ENCODE peak calls at places on chromosomes 7 and 10, in eight cellular contexts. One of them, this sample, is unnamed.

GRCh38 chr7:158125721-158126120 is 461.9 kb downstream of the PTPRN2 start:
- DNase-seq in spleen: peak
- DNase-seq in prostate gland: no peak
- DNase-seq in HCT116: no peak
- DNase-seq in tibial nerve: no peak
- DNase-seq in breast epithelium: no peak
- DNase-seq in IMR-90: no peak
- DNase-seq in A549: no peak
- DNase-seq in this sample: no peak

GRCh38 chr10:86261933-86262665 is 104.5 kb downstream of the GRID1 start:
- DNase-seq in HCT116: no peak
- DNase-seq in A549: peak
- DNase-seq in IMR-90: no peak
- DNase-seq in tibial nerve: no peak
- DNase-seq in breast epithelium: peak
- DNase-seq in prostate gland: peak
- DNase-seq in spleen: peak
- DNase-seq in this sample: peak

GRCh38 chr7:40571796-40572195 is 437.0 kb downstream of the SUGCT start:
- DNase-seq in spleen: no peak
- DNase-seq in tibial nerve: no peak
- DNase-seq in IMR-90: peak
- DNase-seq in prostate gland: no peak
- DNase-seq in A549: no peak
- DNase-seq in HCT116: no peak
- DNase-seq in breast epithelium: no peak
- DNase-seq in this sample: no peak

GRCh38 chr10:126511917-126512487 is 123.7 kb upstream of the ADAM12 start:
- DNase-seq in tibial nerve: no peak
- DNase-seq in A549: no peak
- DNase-seq in IMR-90: no peak
- DNase-seq in prostate gland: no peak
- DNase-seq in spleen: no peak
- DNase-seq in HCT116: no peak
- DNase-seq in breast epithelium: no peak
- DNase-seq in this sample: no peak

GRCh38 chr10:74755273-74755672 is 71.1 kb upstream of the KAT6B start:
- DNase-seq in A549: no peak
- DNase-seq in prostate gland: no peak
- DNase-seq in HCT116: no peak
- DNase-seq in spleen: no peak
- DNase-seq in IMR-90: no peak
- DNase-seq in tibial nerve: no peak
- DNase-seq in breast epithelium: no peak
- DNase-seq in this sample: peak

GRCh38 chr7:96996937-96997511 is 8.3 kb upstream of the DLX6 start:
- DNase-seq in IMR-90: no peak
- DNase-seq in tibial nerve: no peak
- DNase-seq in HCT116: no peak
- DNase-seq in spleen: no peak
- DNase-seq in A549: no peak
- DNase-seq in prostate gland: no peak
- DNase-seq in breast epithelium: no peak
- DNase-seq in this sample: no peak

GRCh38 chr7:1175967-1176851 is 16.2 kb upstream of the ZFAND2A start:
- DNase-seq in prostate gland: peak
- DNase-seq in breast epithelium: peak
- DNase-seq in A549: peak
- DNase-seq in spleen: peak
- DNase-seq in IMR-90: peak
- DNase-seq in tibial nerve: peak
- DNase-seq in HCT116: peak
- DNase-seq in this sample: peak

GRCh38 chr10:89278034-89278535 is 23.8 kb upstream of the IFIT2 start:
- DNase-seq in spleen: no peak
- DNase-seq in breast epithelium: peak
- DNase-seq in HCT116: peak
- DNase-seq in prostate gland: peak
- DNase-seq in A549: peak
- DNase-seq in tibial nerve: peak
- DNase-seq in IMR-90: peak
- DNase-seq in this sample: no peak

GRCh38 chr7:69598487-69599148 is 343 bp downstream of the AUTS2 start:
- DNase-seq in prostate gland: peak
- DNase-seq in HCT116: no peak
- DNase-seq in tibial nerve: peak
- DNase-seq in A549: peak
- DNase-seq in IMR-90: no peak
- DNase-seq in breast epithelium: peak
- DNase-seq in spleen: peak
- DNase-seq in this sample: peak

GRCh38 chr10:81838950-81839349 is 36.0 kb upstream of the NRG3 start:
- DNase-seq in IMR-90: no peak
- DNase-seq in prostate gland: no peak
- DNase-seq in A549: no peak
- DNase-seq in HCT116: no peak
- DNase-seq in spleen: no peak
- DNase-seq in tibial nerve: no peak
- DNase-seq in breast epithelium: no peak
- DNase-seq in this sample: no peak

GRCh38 chr7:3117488-3118228 is 74.0 kb upstream of the CARD11 start:
- DNase-seq in A549: no peak
- DNase-seq in tibial nerve: no peak
- DNase-seq in IMR-90: no peak
- DNase-seq in breast epithelium: no peak
- DNase-seq in prostate gland: peak
- DNase-seq in spleen: no peak
- DNase-seq in HCT116: no peak
- DNase-seq in this sample: peak

GRCh38 chr7:139758388-139758787 is 19.4 kb downstream of the HIPK2 start:
- DNase-seq in A549: no peak
- DNase-seq in IMR-90: no peak
- DNase-seq in tibial nerve: no peak
- DNase-seq in prostate gland: no peak
- DNase-seq in spleen: no peak
- DNase-seq in HCT116: no peak
- DNase-seq in breast epithelium: no peak
- DNase-seq in this sample: no peak

GRCh38 chr10:123637326-123637880 is 28.8 kb upstream of the GPR26 start:
- DNase-seq in A549: no peak
- DNase-seq in breast epithelium: no peak
- DNase-seq in spleen: no peak
- DNase-seq in HCT116: peak
- DNase-seq in IMR-90: no peak
- DNase-seq in tibial nerve: no peak
- DNase-seq in prostate gland: no peak
- DNase-seq in this sample: no peak

GRCh38 chr10:30553625-30554442 is 75.7 kb downstream of the LYZL2 start:
- DNase-seq in spleen: peak
- DNase-seq in prostate gland: peak
- DNase-seq in IMR-90: peak
- DNase-seq in breast epithelium: no peak
- DNase-seq in tibial nerve: peak
- DNase-seq in A549: peak
- DNase-seq in HCT116: no peak
- DNase-seq in this sample: peak

GRCh38 chr7:2005746-2006145 is 227.0 kb downstream of the MAD1L1 start:
- DNase-seq in IMR-90: no peak
- DNase-seq in HCT116: no peak
- DNase-seq in tibial nerve: no peak
- DNase-seq in prostate gland: no peak
- DNase-seq in breast epithelium: no peak
- DNase-seq in A549: no peak
- DNase-seq in spleen: peak
- DNase-seq in this sample: peak

GRCh38 chr7:7157177-7157886 is 25.0 kb upstream of the C1GALT1 start:
- DNase-seq in spleen: no peak
- DNase-seq in IMR-90: peak
- DNase-seq in prostate gland: no peak
- DNase-seq in tibial nerve: peak
- DNase-seq in HCT116: no peak
- DNase-seq in breast epithelium: no peak
- DNase-seq in A549: no peak
- DNase-seq in this sample: no peak

GRCh38 chr10:132407243-132407746 is 10.3 kb downstream of the PWWP2B start:
- DNase-seq in IMR-90: no peak
- DNase-seq in prostate gland: no peak
- DNase-seq in HCT116: no peak
- DNase-seq in tibial nerve: no peak
- DNase-seq in A549: no peak
- DNase-seq in breast epithelium: peak
- DNase-seq in spleen: no peak
- DNase-seq in this sample: no peak

GRCh38 chr7:92696584-92696983 is 106.4 kb upstream of the FAM133B start:
- DNase-seq in tibial nerve: no peak
- DNase-seq in spleen: no peak
- DNase-seq in breast epithelium: no peak
- DNase-seq in A549: no peak
- DNase-seq in HCT116: no peak
- DNase-seq in IMR-90: no peak
- DNase-seq in prostate gland: no peak
- DNase-seq in this sample: no peak
- H3K4me3 ChIP-seq in tibial nerve: no peak
- H3K4me3 ChIP-seq in spleen: no peak
- H3K4me3 ChIP-seq in breast epithelium: no peak
- H3K4me3 ChIP-seq in A549: no peak
- H3K4me3 ChIP-seq in HCT116: no peak
- H3K4me3 ChIP-seq in IMR-90: no peak
- H3K4me3 ChIP-seq in prostate gland: no peak
- H3K4me3 ChIP-seq in this sample: no peak

DNA sequence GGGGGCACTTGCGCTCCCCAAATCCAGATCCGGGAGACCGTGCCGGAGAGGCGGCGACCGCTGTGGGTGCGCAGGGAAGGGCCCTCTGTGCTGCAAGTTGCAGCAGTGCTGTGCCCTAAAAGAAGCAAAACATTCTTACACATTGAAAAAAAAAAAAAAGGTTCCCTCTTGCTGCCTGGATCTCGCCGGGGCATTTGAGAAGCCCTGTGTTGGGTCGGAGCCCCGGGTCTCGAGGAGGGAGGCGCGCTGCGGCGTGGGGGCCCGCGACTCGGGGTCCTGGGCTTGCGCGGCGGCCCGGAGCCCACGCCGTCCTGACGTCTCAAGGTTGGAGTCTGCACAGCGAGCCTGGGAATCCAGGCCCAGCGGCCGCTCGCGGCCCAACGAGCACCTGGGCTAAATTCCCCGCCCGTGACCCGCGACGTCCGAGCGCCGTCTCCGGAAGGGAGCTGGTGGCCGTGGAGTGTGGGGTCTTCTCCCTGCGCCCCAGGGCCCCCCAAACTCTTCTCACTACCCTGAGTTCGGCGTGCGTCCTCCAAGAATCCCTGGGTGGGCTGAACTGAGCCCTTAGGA is 1.3 kb upstream of the CTBP2 start:
- DNase-seq in spleen: peak
- DNase-seq in HCT116: no peak
- DNase-seq in A549: no peak
- DNase-seq in prostate gland: no peak
- DNase-seq in tibial nerve: no peak
- DNase-seq in breast epithelium: no peak
- DNase-seq in IMR-90: peak
- DNase-seq in this sample: no peak
- TF ChIP-seq POLR2A in spleen: no peak
- TF ChIP-seq POLR2A in HCT116: no peak
- TF ChIP-seq POLR2A in A549: peak
- TF ChIP-seq POLR2A in prostate gland: no peak
- TF ChIP-seq POLR2A in tibial nerve: no peak
- TF ChIP-seq POLR2A in breast epithelium: no peak
- TF ChIP-seq POLR2A in IMR-90: no peak
- TF ChIP-seq POLR2A in this sample: no peak

DNA sequence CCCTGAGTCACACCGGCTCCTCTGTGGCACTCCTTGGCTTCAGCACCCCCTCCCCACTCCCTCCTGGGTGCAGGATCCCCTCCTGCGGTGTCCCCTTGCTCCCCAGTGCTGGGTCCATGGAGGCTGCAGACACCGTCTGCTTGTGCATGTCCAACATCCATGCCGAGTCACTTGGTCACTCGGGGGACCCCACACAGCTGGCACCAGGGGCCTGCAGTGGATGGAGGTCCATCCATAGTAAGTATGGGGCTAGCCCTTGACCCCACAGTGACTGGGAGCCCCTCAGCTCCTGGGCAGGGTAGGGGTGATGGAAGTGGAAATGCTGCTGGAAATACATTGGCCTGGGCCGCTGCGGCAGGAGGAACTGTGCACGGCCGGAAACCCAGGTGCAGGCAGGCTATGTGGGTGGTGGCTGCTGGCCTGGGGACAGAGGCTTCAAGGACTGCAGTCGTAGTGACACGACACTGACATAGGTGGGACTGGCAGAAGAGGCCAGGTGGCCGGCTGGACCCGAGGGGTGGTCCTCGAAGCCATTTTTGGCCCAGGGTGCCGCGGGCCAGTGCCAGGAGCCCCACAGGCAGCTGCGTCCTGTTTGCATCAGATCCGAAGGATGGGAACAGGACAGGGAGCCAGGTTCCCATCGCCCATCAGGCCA is 58.9 kb downstream of the GLRX3 start:
- DNase-seq in A549: no peak
- DNase-seq in spleen: peak
- DNase-seq in prostate gland: no peak
- DNase-seq in breast epithelium: no peak
- DNase-seq in IMR-90: no peak
- DNase-seq in HCT116: no peak
- DNase-seq in tibial nerve: no peak
- DNase-seq in this sample: no peak
- H3K4me3 ChIP-seq in A549: no peak
- H3K4me3 ChIP-seq in spleen: no peak
- H3K4me3 ChIP-seq in prostate gland: no peak
- H3K4me3 ChIP-seq in breast epithelium: no peak
- H3K4me3 ChIP-seq in IMR-90: no peak
- H3K4me3 ChIP-seq in HCT116: no peak
- H3K4me3 ChIP-seq in tibial nerve: no peak
- H3K4me3 ChIP-seq in this sample: no peak

DNA sequence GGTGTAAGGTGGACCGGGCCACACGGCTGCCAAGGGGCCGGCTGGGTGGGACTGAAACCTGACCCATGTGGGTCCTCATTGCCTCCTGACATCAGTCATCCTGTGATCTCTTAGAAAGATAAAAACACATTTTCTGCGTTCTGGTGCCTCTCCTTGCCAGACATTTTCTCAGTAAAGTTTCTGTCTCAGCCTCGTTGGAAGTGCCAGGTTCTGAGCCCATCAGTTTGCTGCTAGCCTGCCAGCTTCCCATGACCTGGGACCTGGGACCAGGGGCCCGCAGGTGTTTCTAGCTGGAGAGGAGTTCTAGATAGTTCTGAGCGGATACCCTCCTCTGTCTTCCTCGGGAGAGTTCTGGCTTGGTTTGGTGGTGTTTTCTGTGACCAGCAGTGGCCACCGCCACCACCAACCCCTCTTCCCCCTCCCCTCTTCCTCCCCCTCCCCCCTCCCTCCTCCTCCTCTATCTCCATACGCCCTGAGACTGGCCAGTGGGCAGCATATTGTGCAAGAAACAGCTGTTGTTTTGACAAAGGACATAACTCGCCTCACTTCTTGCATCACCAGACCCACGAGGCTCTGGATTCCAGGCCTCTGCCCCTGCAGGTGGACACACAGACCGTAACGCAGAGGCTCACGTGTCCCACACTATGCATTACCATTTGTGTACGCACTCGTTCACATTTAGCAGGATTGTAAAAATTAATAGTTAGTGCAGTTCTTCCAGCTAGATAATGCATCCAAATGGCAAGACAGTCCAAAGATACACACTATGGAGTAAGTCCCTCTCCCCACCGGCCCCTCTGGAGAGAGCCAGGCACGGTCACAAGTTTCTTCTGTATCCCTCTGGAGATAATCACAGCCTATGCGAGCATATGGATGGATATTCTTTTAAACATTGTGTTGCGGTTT is 94.6 kb downstream of the CUX1 start:
- DNase-seq in IMR-90: peak
- DNase-seq in prostate gland: no peak
- DNase-seq in spleen: peak
- DNase-seq in HCT116: no peak
- DNase-seq in breast epithelium: peak
- DNase-seq in tibial nerve: peak
- DNase-seq in A549: no peak
- DNase-seq in this sample: no peak
- TF ChIP-seq POLR2A in IMR-90: no peak
- TF ChIP-seq POLR2A in prostate gland: no peak
- TF ChIP-seq POLR2A in spleen: no peak
- TF ChIP-seq POLR2A in HCT116: no peak
- TF ChIP-seq POLR2A in breast epithelium: no peak
- TF ChIP-seq POLR2A in tibial nerve: no peak
- TF ChIP-seq POLR2A in A549: no peak
- TF ChIP-seq POLR2A in this sample: no peak